ENCODE peak calls at places on chromosomes 16 and 17, in nine cellular contexts. One of them, this sample, is unnamed.

GRCh38 chr16:2404099-2404498 is 25.1 kb upstream of the CCNF start:
- DNase-seq in CD8-positive, alpha-beta T cell: no peak
- DNase-seq in osteocyte: no peak
- DNase-seq in NCI-H1436: no peak
- DNase-seq in naive B cell: no peak
- DNase-seq in stimulated activated naive CD8-positive, alpha-beta T cell treated with anti-CD3 and anti-CD28 coated beads, Interleukin-15, amount 100 ng/mL, for 72 hours: no peak
- DNase-seq in epithelial cell of esophagus: no peak
- DNase-seq in pulmonary artery endothelial cell: no peak
- DNase-seq in Caki2: no peak
- DNase-seq in this sample: no peak

GRCh38 chr17:36034127-36034526 is 16.4 kb upstream of the CCL23 start:
- DNase-seq in CD8-positive, alpha-beta T cell: no peak
- DNase-seq in osteocyte: no peak
- DNase-seq in stimulated activated naive CD8-positive, alpha-beta T cell treated with anti-CD3 and anti-CD28 coated beads, Interleukin-15, amount 100 ng/mL, for 72 hours: no peak
- DNase-seq in epithelial cell of esophagus: no peak
- DNase-seq in pulmonary artery endothelial cell: no peak
- DNase-seq in naive B cell: peak
- DNase-seq in NCI-H1436: no peak
- DNase-seq in Caki2: no peak
- DNase-seq in this sample: no peak

GRCh38 chr17:72677714-72678390 is 414.6 kb downstream of the SLC39A11 start:
- DNase-seq in CD8-positive, alpha-beta T cell: no peak
- DNase-seq in pulmonary artery endothelial cell: no peak
- DNase-seq in NCI-H1436: no peak
- DNase-seq in osteocyte: no peak
- DNase-seq in stimulated activated naive CD8-positive, alpha-beta T cell treated with anti-CD3 and anti-CD28 coated beads, Interleukin-15, amount 100 ng/mL, for 72 hours: no peak
- DNase-seq in epithelial cell of esophagus: no peak
- DNase-seq in Caki2: no peak
- DNase-seq in naive B cell: no peak
- DNase-seq in this sample: no peak

GRCh38 chr17:11893862-11894261 is 103.4 kb downstream of the ZNF18 start:
- DNase-seq in naive B cell: no peak
- DNase-seq in pulmonary artery endothelial cell: no peak
- DNase-seq in NCI-H1436: no peak
- DNase-seq in Caki2: no peak
- DNase-seq in osteocyte: no peak
- DNase-seq in CD8-positive, alpha-beta T cell: no peak
- DNase-seq in epithelial cell of esophagus: no peak
- DNase-seq in stimulated activated naive CD8-positive, alpha-beta T cell treated with anti-CD3 and anti-CD28 coated beads, Interleukin-15, amount 100 ng/mL, for 72 hours: no peak
- DNase-seq in this sample: no peak

GRCh38 chr17:37702605-37703004 is 42.3 kb downstream of the HNF1B start:
- DNase-seq in naive B cell: no peak
- DNase-seq in Caki2: peak
- DNase-seq in pulmonary artery endothelial cell: no peak
- DNase-seq in epithelial cell of esophagus: peak
- DNase-seq in NCI-H1436: no peak
- DNase-seq in CD8-positive, alpha-beta T cell: no peak
- DNase-seq in osteocyte: no peak
- DNase-seq in stimulated activated naive CD8-positive, alpha-beta T cell treated with anti-CD3 and anti-CD28 coated beads, Interleukin-15, amount 100 ng/mL, for 72 hours: no peak
- DNase-seq in this sample: no peak

GRCh38 chr17:39186481-39187002 is 10.9 kb downstream of the CACNB1 start:
- DNase-seq in NCI-H1436: no peak
- DNase-seq in pulmonary artery endothelial cell: no peak
- DNase-seq in epithelial cell of esophagus: no peak
- DNase-seq in naive B cell: no peak
- DNase-seq in CD8-positive, alpha-beta T cell: no peak
- DNase-seq in osteocyte: no peak
- DNase-seq in stimulated activated naive CD8-positive, alpha-beta T cell treated with anti-CD3 and anti-CD28 coated beads, Interleukin-15, amount 100 ng/mL, for 72 hours: no peak
- DNase-seq in Caki2: no peak
- DNase-seq in this sample: no peak

GRCh38 chr17:12348476-12348875 is 317.2 kb upstream of the MYOCD start:
- DNase-seq in Caki2: no peak
- DNase-seq in NCI-H1436: no peak
- DNase-seq in naive B cell: no peak
- DNase-seq in osteocyte: no peak
- DNase-seq in epithelial cell of esophagus: no peak
- DNase-seq in CD8-positive, alpha-beta T cell: no peak
- DNase-seq in pulmonary artery endothelial cell: no peak
- DNase-seq in stimulated activated naive CD8-positive, alpha-beta T cell treated with anti-CD3 and anti-CD28 coated beads, Interleukin-15, amount 100 ng/mL, for 72 hours: no peak
- DNase-seq in this sample: no peak

GRCh38 chr17:2084766-2085647 is 30.1 kb downstream of the HIC1 start:
- DNase-seq in pulmonary artery endothelial cell: peak
- DNase-seq in Caki2: no peak
- DNase-seq in CD8-positive, alpha-beta T cell: no peak
- DNase-seq in NCI-H1436: no peak
- DNase-seq in naive B cell: no peak
- DNase-seq in stimulated activated naive CD8-positive, alpha-beta T cell treated with anti-CD3 and anti-CD28 coated beads, Interleukin-15, amount 100 ng/mL, for 72 hours: no peak
- DNase-seq in osteocyte: no peak
- DNase-seq in epithelial cell of esophagus: peak
- DNase-seq in this sample: no peak

GRCh38 chr17:36849871-36850348 is 87.4 kb upstream of the LHX1 start:
- DNase-seq in epithelial cell of esophagus: peak
- DNase-seq in stimulated activated naive CD8-positive, alpha-beta T cell treated with anti-CD3 and anti-CD28 coated beads, Interleukin-15, amount 100 ng/mL, for 72 hours: peak
- DNase-seq in CD8-positive, alpha-beta T cell: no peak
- DNase-seq in osteocyte: no peak
- DNase-seq in naive B cell: no peak
- DNase-seq in Caki2: peak
- DNase-seq in pulmonary artery endothelial cell: peak
- DNase-seq in NCI-H1436: no peak
- DNase-seq in this sample: peak

GRCh38 chr17:77508047-77508715 is 367.4 kb downstream of the SEC14L1 start:
- DNase-seq in pulmonary artery endothelial cell: no peak
- DNase-seq in Caki2: no peak
- DNase-seq in CD8-positive, alpha-beta T cell: no peak
- DNase-seq in stimulated activated naive CD8-positive, alpha-beta T cell treated with anti-CD3 and anti-CD28 coated beads, Interleukin-15, amount 100 ng/mL, for 72 hours: no peak
- DNase-seq in osteocyte: no peak
- DNase-seq in NCI-H1436: no peak
- DNase-seq in epithelial cell of esophagus: peak
- DNase-seq in naive B cell: no peak
- DNase-seq in this sample: no peak

GRCh38 chr16:63067141-63067540 is 1030.9 kb upstream of the CDH8 start:
- DNase-seq in epithelial cell of esophagus: no peak
- DNase-seq in naive B cell: no peak
- DNase-seq in osteocyte: no peak
- DNase-seq in pulmonary artery endothelial cell: no peak
- DNase-seq in NCI-H1436: no peak
- DNase-seq in CD8-positive, alpha-beta T cell: no peak
- DNase-seq in stimulated activated naive CD8-positive, alpha-beta T cell treated with anti-CD3 and anti-CD28 coated beads, Interleukin-15, amount 100 ng/mL, for 72 hours: no peak
- DNase-seq in Caki2: no peak
- DNase-seq in this sample: no peak

GRCh38 chr17:38871247-38871991 is 1.6 kb downstream of the LASP1 start:
- DNase-seq in NCI-H1436: no peak
- DNase-seq in naive B cell: no peak
- DNase-seq in CD8-positive, alpha-beta T cell: peak
- DNase-seq in osteocyte: no peak
- DNase-seq in stimulated activated naive CD8-positive, alpha-beta T cell treated with anti-CD3 and anti-CD28 coated beads, Interleukin-15, amount 100 ng/mL, for 72 hours: peak
- DNase-seq in Caki2: peak
- DNase-seq in pulmonary artery endothelial cell: peak
- DNase-seq in epithelial cell of esophagus: peak
- DNase-seq in this sample: peak

GRCh38 chr17:82237746-82238561 is 9.1 kb downstream of the SLC16A3 start:
- DNase-seq in epithelial cell of esophagus: no peak
- DNase-seq in NCI-H1436: no peak
- DNase-seq in stimulated activated naive CD8-positive, alpha-beta T cell treated with anti-CD3 and anti-CD28 coated beads, Interleukin-15, amount 100 ng/mL, for 72 hours: no peak
- DNase-seq in pulmonary artery endothelial cell: no peak
- DNase-seq in naive B cell: no peak
- DNase-seq in osteocyte: no peak
- DNase-seq in Caki2: no peak
- DNase-seq in CD8-positive, alpha-beta T cell: no peak
- DNase-seq in this sample: no peak

GRCh38 chr16:70395345-70395901 is 43.5 kb downstream of the ST3GAL2 start:
- DNase-seq in CD8-positive, alpha-beta T cell: peak
- DNase-seq in naive B cell: peak
- DNase-seq in epithelial cell of esophagus: peak
- DNase-seq in NCI-H1436: no peak
- DNase-seq in Caki2: peak
- DNase-seq in stimulated activated naive CD8-positive, alpha-beta T cell treated with anti-CD3 and anti-CD28 coated beads, Interleukin-15, amount 100 ng/mL, for 72 hours: peak
- DNase-seq in pulmonary artery endothelial cell: no peak
- DNase-seq in osteocyte: no peak
- DNase-seq in this sample: peak